ENCODE peak calls at places on chromosomes 16 and 17, in eight cellular contexts. I is stomach, Q is GM12892, V is prostate gland, W is breast epithelium, U is esophagus muscularis mucosa, J is K562, Z is Panc1. Y is an unnamed sample.

GRCh38 chr17:6243186-6243585 is 173.0 kb downstream of the WSCD1 start:
- DNase-seq in I (no peak), Q (no peak), V (no peak), W (no peak), U (no peak), J (no peak), Z (no peak), Y (no peak)

GRCh38 chr17:67049025-67049739 is 4.8 kb downstream of the CACNG1 start:
- DNase-seq in I (no peak), Q (no peak), V (no peak), W (no peak), U (no peak), J (no peak), Z (no peak), Y (no peak)

GRCh38 chr17:60077672-60078519 is 825 bp downstream of the HEATR6 start:
- DNase-seq in I (no peak), Q (no peak), V (no peak), W (no peak), U (no peak), J (peak), Z (no peak), Y (no peak)

GRCh38 chr16:53417011-53417410 is 17.3 kb upstream of the RBL2 start:
- DNase-seq in I (no peak), Q (no peak), V (no peak), W (no peak), U (no peak), J (no peak), Z (no peak), Y (no peak)

GRCh38 chr17:51720439-51720838 is 438.1 kb downstream of the CA10 start:
- DNase-seq in I (no peak), Q (no peak), V (no peak), W (no peak), U (no peak), J (no peak), Z (no peak), Y (no peak)

GRCh38 chr17:8581002-8581658 is 49.4 kb downstream of the MYH10 start:
- DNase-seq in I (no peak), Q (no peak), V (no peak), W (no peak), U (no peak), J (no peak), Z (no peak), Y (no peak)

GRCh38 chr17:48123111-48123510 is 15.5 kb downstream of the SNX11 start:
- DNase-seq in I (no peak), Q (no peak), V (no peak), W (no peak), U (no peak), J (no peak), Z (no peak), Y (no peak)

GRCh38 chr16:13529193-13529982 is 390.6 kb upstream of the ERCC4 start:
- DNase-seq in I (no peak), Q (no peak), V (no peak), W (no peak), U (peak), J (no peak), Z (no peak), Y (no peak)

GRCh38 chr16:48161906-48162305 is 6.1 kb upstream of the ABCC12 start:
- DNase-seq in I (no peak), Q (no peak), V (no peak), W (no peak), U (no peak), J (no peak), Z (no peak), Y (no peak)

GRCh38 chr16:1784977-1785845 is 2.5 kb downstream of the NUBP2 start:
- DNase-seq in I (no peak), Q (no peak), V (no peak), W (no peak), U (no peak), J (no peak), Z (no peak), Y (no peak)

GRCh38 chr16:56389554-56389953 is 35.8 kb downstream of the AMFR start:
- DNase-seq in I (no peak), Q (no peak), V (no peak), W (no peak), U (no peak), J (no peak), Z (no peak), Y (no peak)

GRCh38 chr17:37752482-37752881 is 7.6 kb upstream of the HNF1B start:
- DNase-seq in I (no peak), Q (no peak), V (no peak), W (no peak), U (no peak), J (no peak), Z (no peak), Y (no peak)

GRCh38 chr17:19978206-19978802 is 676 bp upstream of the AKAP10 start:
- DNase-seq in I (no peak), Q (no peak), V (peak), W (no peak), U (no peak), J (no peak), Z (no peak), Y (peak)

GRCh38 chr17:40309938-40310510 is 1.0 kb downstream of the RARA start:
- DNase-seq in I (no peak), Q (no peak), V (no peak), W (peak), U (no peak), J (no peak), Z (no peak), Y (no peak)

GRCh38 chr17:80791758-80792284 is 199.8 kb upstream of the CHMP6 start:
- DNase-seq in I (peak), Q (no peak), V (no peak), W (no peak), U (no peak), J (peak), Z (peak), Y (no peak)

GRCh38 chr16:30532285-30533145 is 2.1 kb downstream of the ZNF747 start:
- DNase-seq in I (no peak), Q (no peak), V (no peak), W (no peak), U (no peak), J (no peak), Z (no peak), Y (no peak)

GRCh38 chr17:49557204-49558024 is 18.3 kb upstream of the NXPH3 start:
- DNase-seq in I (peak), Q (no peak), V (no peak), W (no peak), U (no peak), J (peak), Z (no peak), Y (peak)

GRCh38 chr16:70298988-70299938 is at the start of gene DDX19B:
- DNase-seq in I (peak), Q (peak), V (peak), W (peak), U (peak), J (peak), Z (no peak), Y (peak)

GRCh38 chr16:82761858-82762257 is 135.1 kb downstream of the CDH13 start:
- DNase-seq in I (no peak), Q (no peak), V (no peak), W (no peak), U (no peak), J (no peak), Z (no peak), Y (no peak)

GRCh38 chr16:70399326-70399725 is 39.6 kb downstream of the ST3GAL2 start:
- DNase-seq in I (no peak), Q (no peak), V (no peak), W (no peak), U (no peak), J (no peak), Z (no peak), Y (no peak)

GRCh38 chr16:30457743-30458560 is 12.3 kb upstream of the SEPHS2 start:
- DNase-seq in I (no peak), Q (no peak), V (no peak), W (no peak), U (no peak), J (no peak), Z (no peak), Y (no peak)

GRCh38 chr16:21943571-21943970 is 9.6 kb upstream of the UQCRC2 start:
- DNase-seq in I (no peak), Q (no peak), V (no peak), W (no peak), U (no peak), J (no peak), Z (no peak), Y (no peak)

GRCh38 chr17:82781894-82782274 is 30.0 kb downstream of the TBCD start:
- DNase-seq in I (peak), Q (peak), V (peak), W (peak), U (no peak), J (peak), Z (peak), Y (peak)

GRCh38 chr17:44084921-44085320 is 14.4 kb downstream of the G6PC3 start:
- DNase-seq in I (no peak), Q (no peak), V (no peak), W (no peak), U (no peak), J (no peak), Z (no peak), Y (no peak)

GRCh38 chr16:80540516-80541305 is at the start of gene DYNLRB2:
- DNase-seq in I (peak), Q (peak), V (peak), W (peak), U (peak), J (peak), Z (no peak), Y (peak)

GRCh38 chr17:2421315-2422147 is 20.7 kb upstream of the MNT start:
- DNase-seq in I (no peak), Q (no peak), V (no peak), W (no peak), U (no peak), J (no peak), Z (no peak), Y (no peak)

GRCh38 chr16:17275076-17275732 is 195.6 kb downstream of the XYLT1 start:
- DNase-seq in I (peak), Q (no peak), V (no peak), W (peak), U (no peak), J (no peak), Z (no peak), Y (no peak)

GRCh38 chr16:56774009-56774408 is 44.1 kb downstream of the NUP93 start:
- DNase-seq in I (no peak), Q (no peak), V (no peak), W (no peak), U (no peak), J (no peak), Z (no peak), Y (no peak)

GRCh38 chr16:28063047-28063521 is 430 bp downstream of the GSG1L start:
- DNase-seq in I (no peak), Q (no peak), V (no peak), W (no peak), U (no peak), J (no peak), Z (no peak), Y (peak)

GRCh38 chr17:78438271-78438691 is 59.8 kb downstream of the PGS1 start:
- DNase-seq in I (no peak), Q (no peak), V (no peak), W (no peak), U (no peak), J (no peak), Z (no peak), Y (no peak)

GRCh38 chr17:58391302-58391984 is 25.9 kb downstream of the RNF43 start:
- DNase-seq in I (peak), Q (no peak), V (peak), W (peak), U (no peak), J (peak), Z (no peak), Y (no peak)

GRCh38 chr16:35523991-35524390 is 2064.6 kb downstream of the TP53TG3F start:
- DNase-seq in I (no peak), Q (no peak), V (peak), W (no peak), U (no peak), J (no peak), Z (no peak), Y (no peak)

GRCh38 chr17:79981661-79982101 is 54.0 kb downstream of the TBC1D16 start:
- DNase-seq in I (no peak), Q (no peak), V (no peak), W (no peak), U (no peak), J (no peak), Z (no peak), Y (no peak)

GRCh38 chr17:846901-847777 is 65.0 kb downstream of the MRM3 start:
- DNase-seq in I (no peak), Q (no peak), V (peak), W (peak), U (no peak), J (no peak), Z (no peak), Y (no peak)
- TF ChIP-seq POLR2AphosphoS5 in I (peak), Q (no peak), V (peak), W (no peak), U (peak), J (no peak), Z (no peak), Y (no peak)

GRCh38 chr16:66549284-66550131 is at the start of gene TK2:
- DNase-seq in I (peak), Q (peak), V (peak), W (peak), U (no peak), J (peak), Z (no peak), Y (peak)
- TF ChIP-seq POLR2AphosphoS5 in I (no peak), Q (peak), V (no peak), W (no peak), U (peak), J (no peak), Z (peak), Y (peak)

DNA sequence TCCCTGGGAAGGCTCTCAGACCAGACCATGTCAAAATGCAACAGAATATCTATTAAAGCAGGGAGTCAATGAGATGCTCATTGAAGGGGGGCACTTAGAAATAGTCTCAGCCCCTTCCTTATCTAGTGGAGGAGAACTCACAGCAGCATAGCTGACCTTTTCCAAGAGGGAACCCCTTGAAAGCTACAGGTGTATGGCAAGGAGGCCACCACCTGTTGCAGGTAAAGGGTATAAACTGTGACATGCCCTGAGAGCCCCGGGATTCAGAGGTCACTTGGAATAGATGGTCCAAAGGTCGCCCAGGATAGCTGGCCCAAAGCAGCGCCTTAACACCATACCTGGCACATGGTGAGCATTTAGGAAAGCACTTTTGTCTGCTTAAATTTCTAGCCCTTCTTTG is 120.2 kb upstream of the RPL38 start:
- DNase-seq in I (no peak), Q (no peak), V (no peak), W (no peak), U (no peak), J (no peak), Z (no peak), Y (no peak)
- TF ChIP-seq POLR2AphosphoS5 in I (no peak), Q (no peak), V (no peak), W (no peak), U (no peak), J (no peak), Z (no peak), Y (no peak)

DNA sequence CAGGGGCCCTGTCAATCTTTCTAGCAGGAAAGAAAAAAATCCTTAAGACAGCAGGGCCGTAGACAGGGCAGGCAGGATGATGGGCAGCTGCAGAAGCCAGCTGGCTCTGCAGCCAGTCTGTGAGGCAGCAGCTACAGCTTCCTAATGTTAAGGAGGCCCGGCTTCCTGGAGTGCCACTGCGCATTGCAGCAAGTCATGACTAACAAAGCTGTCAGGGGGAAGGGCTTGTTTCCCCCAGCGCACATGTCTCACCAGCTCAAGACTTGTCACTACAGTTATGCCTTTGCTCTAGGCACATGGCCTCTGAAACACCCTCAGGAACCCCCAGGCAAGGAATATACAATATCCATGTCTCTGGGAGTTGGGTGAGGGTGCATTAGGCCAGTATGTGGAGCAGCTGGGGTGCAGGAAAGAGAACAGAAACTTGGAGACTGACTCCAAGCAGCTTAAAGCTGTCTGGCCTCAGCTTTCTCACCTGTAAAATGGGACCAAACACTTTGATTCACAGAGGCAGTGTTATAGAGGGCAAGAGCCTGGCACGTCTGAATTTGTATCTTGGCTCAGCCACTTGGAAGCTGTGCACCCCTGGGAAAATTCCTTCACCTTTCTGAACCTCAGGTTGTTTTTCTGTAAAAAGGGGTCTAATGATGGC is 220.0 kb downstream of the HAPSTR1 start:
- DNase-seq in I (no peak), Q (no peak), V (no peak), W (no peak), U (no peak), J (no peak), Z (no peak), Y (peak)
- TF ChIP-seq POLR2AphosphoS5 in I (no peak), Q (no peak), V (no peak), W (no peak), U (no peak), J (no peak), Z (no peak), Y (no peak)

GRCh38 chr17:356671-357434 is 4.2 kb upstream of the RPH3AL start:
- DNase-seq in I (no peak), Q (no peak), V (no peak), W (no peak), U (no peak), J (no peak), Z (no peak), Y (no peak)

GRCh38 chr17:360141-360705 is 7.6 kb upstream of the RPH3AL start:
- DNase-seq in I (no peak), Q (no peak), V (no peak), W (no peak), U (no peak), J (no peak), Z (no peak), Y (no peak)

GRCh38 chr17:357634-358033 is 5.0 kb upstream of the RPH3AL start:
- DNase-seq in I (no peak), Q (no peak), V (no peak), W (no peak), U (no peak), J (no peak), Z (no peak), Y (no peak)

GRCh38 chr17:354651-355556 is 2.3 kb upstream of the RPH3AL start:
- DNase-seq in I (no peak), Q (no peak), V (no peak), W (no peak), U (no peak), J (no peak), Z (no peak), Y (no peak)

GRCh38 chr17:358491-359133 is 6.0 kb upstream of the RPH3AL start:
- DNase-seq in I (no peak), Q (no peak), V (no peak), W (no peak), U (no peak), J (no peak), Z (no peak), Y (no peak)
- TF ChIP-seq POLR2AphosphoS5 in I (no peak), Q (no peak), V (no peak), W (no peak), U (no peak), J (no peak), Z (no peak), Y (no peak)

Y was measured in HL-60.